ENCODE peak calls at places on chromosomes 11 and 22, in ten cellular contexts. H is A549, Q is IMR-90, B is stomach, A is thoracic aorta, L is fibroblast of mammary gland, W is fibroblast of lung, S is astrocyte of the cerebellum, F is body of pancreas, G is foreskin keratinocyte. T is an unnamed sample.

GRCh38 chr11:86218125-86219081 is 26.1 kb upstream of the EED start:
- DNase-seq in H (peak), Q (peak), B (peak), A (no peak), L (peak), W (peak), S (peak), F (peak), G (peak), T (peak)

GRCh38 chr11:112113539-112114457 is 27.1 kb downstream of the SDHD start:
- DNase-seq in H (peak), Q (peak), B (no peak), A (no peak), L (peak), W (peak), S (peak), F (no peak), G (peak), T (peak)

GRCh38 chr11:118532091-118532490 is 1.1 kb downstream of the TMEM25 start:
- DNase-seq in H (no peak), Q (no peak), B (no peak), A (no peak), L (no peak), W (no peak), S (no peak), F (no peak), G (no peak), T (no peak)

GRCh38 chr11:134346101-134346975 is 14.6 kb downstream of the GLB1L2 start:
- DNase-seq in H (no peak), Q (no peak), B (no peak), A (no peak), L (no peak), W (no peak), S (no peak), F (no peak), G (no peak), T (no peak)

GRCh38 chr11:1870721-1871466 is 18.0 kb downstream of the LSP1 start:
- DNase-seq in H (no peak), Q (no peak), B (no peak), A (no peak), L (no peak), W (peak), S (no peak), F (peak), G (no peak), T (no peak)

GRCh38 chr22:37566329-37566837 is 6.1 kb downstream of the CDC42EP1 start:
- DNase-seq in H (no peak), Q (no peak), B (no peak), A (no peak), L (no peak), W (no peak), S (no peak), F (no peak), G (no peak), T (peak)

GRCh38 chr11:122910775-122911174 is 28.2 kb downstream of the JHY start:
- DNase-seq in H (peak), Q (peak), B (no peak), A (no peak), L (peak), W (peak), S (no peak), F (no peak), G (no peak), T (no peak)

GRCh38 chr11:67431346-67432249 is 3.3 kb downstream of the RPS6KB2 start:
- DNase-seq in H (no peak), Q (no peak), B (no peak), A (no peak), L (no peak), W (no peak), S (no peak), F (no peak), G (no peak), T (no peak)

GRCh38 chr11:15127341-15127740 is 12.6 kb downstream of the INSC start:
- DNase-seq in H (no peak), Q (peak), B (no peak), A (no peak), L (peak), W (peak), S (no peak), F (no peak), G (peak), T (no peak)

GRCh38 chr11:127619946-127620345 is 619.4 kb upstream of the KIRREL3 start:
- DNase-seq in H (no peak), Q (no peak), B (no peak), A (no peak), L (no peak), W (no peak), S (peak), F (no peak), G (no peak), T (no peak)

GRCh38 chr11:28727254-28727653 is 619.1 kb downstream of the METTL15 start:
- DNase-seq in H (no peak), Q (peak), B (no peak), A (no peak), L (no peak), W (no peak), S (no peak), F (no peak), G (no peak), T (no peak)

GRCh38 chr22:24066872-24067271 is 55.8 kb downstream of the CABIN1 start:
- DNase-seq in H (no peak), Q (no peak), B (peak), A (no peak), L (no peak), W (no peak), S (no peak), F (no peak), G (no peak), T (no peak)

GRCh38 chr11:69361048-69361447 is 67.1 kb downstream of the MYEOV start:
- DNase-seq in H (no peak), Q (no peak), B (no peak), A (no peak), L (no peak), W (no peak), S (no peak), F (no peak), G (no peak), T (no peak)

GRCh38 chr11:92227233-92227593 is 2.6 kb downstream of the FAT3 start:
- DNase-seq in H (no peak), Q (no peak), B (no peak), A (no peak), L (no peak), W (no peak), S (no peak), F (no peak), G (no peak), T (no peak)

GRCh38 chr11:118282635-118283310 is 18.7 kb upstream of the MPZL2 start:
- DNase-seq in H (no peak), Q (no peak), B (no peak), A (no peak), L (no peak), W (no peak), S (no peak), F (no peak), G (no peak), T (no peak)

GRCh38 chr11:112298535-112298934 is 37.9 kb upstream of the PLET1 start:
- DNase-seq in H (no peak), Q (no peak), B (peak), A (no peak), L (no peak), W (no peak), S (no peak), F (no peak), G (no peak), T (no peak)

GRCh38 chr11:125074511-125075241 is 11.6 kb downstream of the SLC37A2 start:
- DNase-seq in H (no peak), Q (no peak), B (no peak), A (no peak), L (no peak), W (no peak), S (no peak), F (no peak), G (no peak), T (peak)

GRCh38 chr11:132992838-132993680 is 539.2 kb downstream of the OPCML start:
- DNase-seq in H (no peak), Q (peak), B (no peak), A (no peak), L (no peak), W (peak), S (peak), F (no peak), G (no peak), T (no peak)

GRCh38 chr11:1072821-1073231 is 1.8 kb upstream of the MUC2 start:
- DNase-seq in H (no peak), Q (no peak), B (no peak), A (no peak), L (no peak), W (no peak), S (no peak), F (no peak), G (no peak), T (no peak)

GRCh38 chr22:22810018-22810427 is 77.6 kb upstream of the IGLL5 start:
- DNase-seq in H (peak), Q (peak), B (peak), A (no peak), L (no peak), W (peak), S (no peak), F (peak), G (no peak), T (peak)

GRCh38 chr22:29308148-29308790 is 1.8 kb downstream of the GAS2L1 start:
- DNase-seq in H (no peak), Q (no peak), B (no peak), A (no peak), L (no peak), W (no peak), S (no peak), F (no peak), G (peak), T (no peak)

GRCh38 chr22:39021552-39022250 is 774 bp downstream of the APOBEC3D start:
- DNase-seq in H (no peak), Q (no peak), B (no peak), A (no peak), L (peak), W (no peak), S (no peak), F (no peak), G (no peak), T (no peak)

GRCh38 chr11:114293201-114293711 is 2.9 kb upstream of the NNMT start:
- DNase-seq in H (no peak), Q (no peak), B (no peak), A (no peak), L (peak), W (no peak), S (no peak), F (no peak), G (no peak), T (no peak)

GRCh38 chr11:129696309-129696989 is 119.2 kb upstream of the TMEM45B start:
- DNase-seq in H (no peak), Q (no peak), B (no peak), A (no peak), L (no peak), W (no peak), S (no peak), F (no peak), G (no peak), T (peak)

GRCh38 chr22:32761251-32761903 is 40.1 kb upstream of the TIMP3 start:
- DNase-seq in H (no peak), Q (peak), B (no peak), A (no peak), L (no peak), W (peak), S (peak), F (no peak), G (no peak), T (no peak)
- TF ChIP-seq CTCF in H (no peak), Q (no peak), B (no peak), A (no peak), L (no peak), W (no peak), S (no peak), F (no peak), G (no peak), T (no peak)

GRCh38 chr11:65547446-65548125 is 10.6 kb downstream of the LTBP3 start:
- DNase-seq in H (no peak), Q (no peak), B (no peak), A (no peak), L (no peak), W (no peak), S (no peak), F (no peak), G (no peak), T (no peak)
- TF ChIP-seq CTCF in H (no peak), Q (no peak), B (no peak), A (no peak), L (no peak), W (no peak), S (no peak), F (no peak), G (no peak), T (no peak)

DNA sequence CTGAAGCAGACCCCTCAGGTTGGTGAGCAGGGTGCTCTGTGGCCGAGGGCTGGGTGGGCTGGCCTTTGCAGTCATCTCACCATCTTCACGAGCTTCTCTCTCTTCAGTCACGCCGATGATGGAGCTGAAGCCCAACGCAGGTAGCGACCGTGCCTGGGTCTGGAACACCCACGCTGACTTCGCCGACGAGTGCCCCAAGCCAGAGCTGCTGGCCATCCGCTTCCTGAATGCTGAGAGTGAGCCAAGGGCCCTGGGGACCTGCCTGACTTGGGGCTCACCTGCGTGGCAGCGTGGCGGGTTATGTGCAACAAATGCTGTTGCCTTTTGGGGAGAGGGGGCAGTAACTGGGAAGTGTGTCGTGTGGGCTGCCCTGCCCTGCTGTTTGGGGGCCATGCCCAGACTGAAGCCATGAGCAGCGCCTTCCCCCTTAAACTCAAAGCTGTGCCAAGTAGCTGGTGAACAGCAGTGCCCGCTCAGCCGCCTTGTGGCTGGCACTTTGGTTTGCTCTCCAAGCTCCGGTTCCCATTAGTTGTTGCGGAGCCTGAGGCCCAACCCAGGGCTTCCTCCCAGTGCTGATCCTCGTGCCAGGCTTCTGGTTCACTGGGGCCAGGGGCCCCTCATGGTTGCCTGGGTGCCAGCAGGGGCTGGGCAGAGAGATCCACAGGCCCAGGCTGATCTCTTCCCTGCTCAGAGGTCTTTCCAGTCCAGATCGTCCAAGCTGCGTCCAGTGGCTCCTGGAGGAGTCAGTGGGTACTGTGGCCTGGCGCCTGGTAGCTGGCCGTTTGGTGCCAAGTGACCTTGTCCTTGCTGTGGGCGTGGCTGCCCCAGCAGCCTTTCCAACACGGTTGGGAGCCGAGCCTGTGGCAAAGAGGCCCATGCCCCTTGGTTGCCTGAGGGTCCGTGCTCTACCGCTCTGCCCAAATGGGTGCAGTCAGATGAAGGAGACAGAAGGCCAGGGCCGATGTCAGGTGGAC is 6.1 kb upstream of the ZDHHC8 start:
- DNase-seq in H (no peak), Q (no peak), B (peak), A (no peak), L (no peak), W (no peak), S (no peak), F (no peak), G (no peak), T (no peak)
- TF ChIP-seq CTCF in H (no peak), Q (no peak), B (no peak), A (no peak), L (no peak), W (no peak), S (no peak), F (no peak), G (no peak), T (no peak)

GRCh38 chr22:30813936-30814335 is 119.3 kb downstream of the OSBP2 start:
- DNase-seq in H (no peak), Q (no peak), B (no peak), A (no peak), L (no peak), W (no peak), S (no peak), F (no peak), G (no peak), T (no peak)

GRCh38 chr22:30821863-30822215 is 127.2 kb downstream of the OSBP2 start:
- DNase-seq in H (no peak), Q (no peak), B (no peak), A (no peak), L (no peak), W (no peak), S (no peak), F (no peak), G (no peak), T (no peak)

GRCh38 chr22:30821381-30821780 is 126.7 kb downstream of the OSBP2 start:
- DNase-seq in H (no peak), Q (no peak), B (no peak), A (no peak), L (no peak), W (no peak), S (no peak), F (no peak), G (no peak), T (no peak)

GRCh38 chr22:30816413-30816812 is 121.7 kb downstream of the OSBP2 start:
- DNase-seq in H (no peak), Q (no peak), B (no peak), A (no peak), L (no peak), W (no peak), S (no peak), F (no peak), G (no peak), T (no peak)
- TF ChIP-seq CTCF in H (no peak), Q (no peak), B (no peak), A (no peak), L (no peak), W (no peak), S (no peak), F (no peak), G (peak), T (no peak)

DNA sequence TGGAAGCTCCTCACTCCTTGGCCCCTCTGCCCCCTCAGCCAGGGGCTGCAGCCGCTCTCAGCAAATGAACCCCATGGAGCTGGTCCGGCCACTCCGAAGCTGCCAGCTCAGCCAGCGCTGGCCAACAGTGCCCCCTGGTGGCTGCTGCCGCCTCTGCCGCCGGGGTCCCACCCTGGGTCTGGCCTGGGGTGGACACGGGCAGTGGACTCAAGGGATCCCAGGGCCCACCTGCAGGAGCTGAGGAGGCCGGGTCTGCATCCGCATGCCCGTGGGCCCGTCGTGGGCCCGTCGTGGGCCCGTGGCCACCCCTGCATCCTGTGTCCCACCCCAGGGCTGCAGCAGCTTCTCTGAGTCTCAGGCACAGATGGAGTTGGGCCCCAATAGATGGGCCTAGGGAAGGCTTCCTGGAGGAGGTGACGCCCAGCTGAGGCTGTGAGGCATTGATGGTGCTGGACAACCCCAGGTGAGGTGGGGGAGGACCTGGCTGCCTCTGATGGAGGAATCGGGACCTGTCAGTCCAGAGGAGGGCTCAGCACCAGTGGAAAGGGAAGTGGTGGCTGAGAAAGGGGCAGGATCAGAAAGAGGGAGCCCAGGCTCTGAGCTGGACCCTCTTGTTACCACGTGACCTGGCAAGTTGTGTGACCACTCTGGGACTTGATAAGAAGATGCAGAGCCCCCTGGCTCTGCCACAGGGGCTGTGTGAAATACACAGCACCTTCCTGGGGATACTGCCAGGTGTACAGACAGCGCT is 522.3 kb downstream of the BRD1 start:
- DNase-seq in H (peak), Q (no peak), B (peak), A (no peak), L (peak), W (no peak), S (no peak), F (peak), G (no peak), T (no peak)
- TF ChIP-seq CTCF in H (peak), Q (no peak), B (peak), A (peak), L (peak), W (no peak), S (peak), F (peak), G (peak), T (peak)

DNA sequence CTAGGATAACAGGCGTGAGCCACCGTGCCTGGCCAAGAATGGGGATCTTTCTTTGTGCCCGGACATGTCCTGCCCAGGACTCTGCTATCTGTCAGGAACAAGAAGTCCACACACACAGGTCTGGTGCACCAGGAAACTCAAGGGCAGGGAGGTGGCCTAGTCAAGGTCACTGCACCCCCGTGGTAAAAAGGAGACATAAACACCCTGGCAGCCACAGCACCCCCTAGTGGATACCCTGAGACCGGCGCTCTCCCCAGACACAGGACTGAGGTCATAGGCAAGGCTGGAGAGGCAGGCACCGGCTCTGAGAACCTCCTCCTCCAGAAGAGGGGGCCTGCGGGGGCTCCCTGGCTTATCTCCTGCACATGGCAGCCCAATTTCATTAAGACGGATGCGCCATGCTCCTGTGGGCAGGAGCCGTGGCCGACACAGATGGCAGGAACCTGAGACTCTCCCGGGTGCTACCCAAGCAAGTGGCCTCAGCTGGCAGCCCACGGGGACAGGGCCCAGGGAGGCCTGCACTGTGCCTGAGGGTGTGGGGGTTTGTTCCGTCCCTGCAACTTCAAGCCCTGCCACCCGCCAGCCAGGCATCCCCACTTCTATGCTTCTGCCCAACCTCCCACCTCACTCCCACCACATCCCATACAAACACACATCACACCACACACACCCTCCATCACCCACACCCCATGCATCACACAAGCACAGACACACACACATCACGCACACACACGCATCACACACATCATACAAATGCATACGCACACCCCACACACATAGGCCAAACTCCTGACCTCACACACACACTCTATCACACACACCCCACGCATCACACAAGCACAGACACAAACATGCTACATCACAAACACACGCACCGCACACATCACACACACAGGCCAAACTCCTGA is 19.6 kb downstream of the MACROD1 start:
- DNase-seq in H (peak), Q (peak), B (peak), A (no peak), L (peak), W (peak), S (no peak), F (peak), G (peak), T (peak)
- TF ChIP-seq CTCF in H (peak), Q (peak), B (peak), A (no peak), L (peak), W (peak), S (peak), F (peak), G (peak), T (peak)

GRCh38 chr11:76723548-76723947 is 53.0 kb upstream of the LRRC32 start:
- DNase-seq in H (no peak), Q (no peak), B (no peak), A (no peak), L (no peak), W (no peak), S (no peak), F (no peak), G (no peak), T (no peak)

GRCh38 chr11:76724162-76724768 is 53.7 kb upstream of the LRRC32 start:
- DNase-seq in H (no peak), Q (no peak), B (no peak), A (no peak), L (no peak), W (no peak), S (no peak), F (no peak), G (no peak), T (no peak)

GRCh38 chr11:76723142-76723541 is 52.6 kb upstream of the LRRC32 start:
- DNase-seq in H (no peak), Q (no peak), B (no peak), A (no peak), L (no peak), W (no peak), S (no peak), F (no peak), G (no peak), T (no peak)

GRCh38 chr11:76719686-76720085 is 49.1 kb upstream of the LRRC32 start:
- DNase-seq in H (no peak), Q (no peak), B (no peak), A (no peak), L (no peak), W (no peak), S (no peak), F (no peak), G (no peak), T (no peak)

GRCh38 chr11:76721755-76722677 is 51.5 kb upstream of the LRRC32 start:
- DNase-seq in H (peak), Q (peak), B (peak), A (peak), L (peak), W (peak), S (peak), F (peak), G (peak), T (peak)
- TF ChIP-seq CTCF in H (peak), Q (peak), B (peak), A (peak), L (peak), W (peak), S (peak), F (peak), G (peak), T (peak)